ENCODE peak calls at places on chromosomes 3 and 15, in six cellular contexts. L, C, U, H, T and Y are unnamed samples.

GRCh38 chr15:99496302-99496629 is 69.5 kb upstream of the MEF2A start:
- DNase-seq in L (no peak), C (no peak), U (no peak), H (no peak), T (no peak), Y (no peak)

GRCh38 chr3:176351408-176351807 is 845.9 kb downstream of the TBL1XR1 start:
- DNase-seq in L (no peak), C (no peak), U (no peak), H (no peak), T (no peak), Y (no peak)

GRCh38 chr15:48566669-48567068 is 78.8 kb downstream of the FBN1 start:
- DNase-seq in L (no peak), C (no peak), U (no peak), H (no peak), T (no peak), Y (no peak)

GRCh38 chr3:112555535-112556170 is 6.1 kb downstream of the ATG3 start:
- DNase-seq in L (no peak), C (peak; percentile 7), U (no peak), H (no peak), T (no peak), Y (no peak)

GRCh38 chr3:346186-346585 is 149.6 kb downstream of the CHL1 start:
- DNase-seq in L (no peak), C (no peak), U (no peak), H (no peak), T (no peak), Y (no peak)

GRCh38 chr15:80496101-80496500 is 91.9 kb downstream of the ARNT2 start:
- DNase-seq in L (no peak), C (no peak), U (no peak), H (no peak), T (no peak), Y (no peak)

GRCh38 chr3:55500555-55501340 is 13.6 kb upstream of the WNT5A start:
- DNase-seq in L (no peak), C (no peak), U (no peak), H (no peak), T (no peak), Y (no peak)

GRCh38 chr15:64850778-64851502 is 9.2 kb downstream of the PLEKHO2 start:
- DNase-seq in L (no peak), C (no peak), U (no peak), H (no peak), T (no peak), Y (no peak)